ENCODE peak calls at places on chromosome 22, in seven cellular contexts. P is CD4-positive, CD25-positive, alpha-beta regulatory T cell; Q is activated naive CD8-positive, alpha-beta T cell treated with anti-CD3 and anti-CD28 coated beads for 36 hours; K is left ventricle myocardium inferior; B is activated T-cell treated with anti-CD3 and anti-CD28 coated beads for 1 hour; N is GM18507; M is mucosa of gallbladder. T is an unnamed sample.

GRCh38 chr22:17629646-17630045 is 1.1 kb upstream of the ATP6V1E1 start:
- DNase-seq in P (no peak), Q (no peak), K (no peak), B (no peak), N (no peak), M (no peak), T (no peak)

GRCh38 chr22:30876925-30877553 is 91.5 kb downstream of the MORC2 start:
- DNase-seq in P (no peak), Q (no peak), K (peak), B (no peak), N (no peak), M (no peak), T (no peak)

GRCh38 chr22:46521994-46522393 is 15.4 kb downstream of the CELSR1 start:
- DNase-seq in P (no peak), Q (no peak), K (no peak), B (no peak), N (no peak), M (no peak), T (no peak)

GRCh38 chr22:45889539-45890350 is 87.2 kb downstream of the WNT7B start:
- DNase-seq in P (no peak), Q (no peak), K (peak), B (no peak), N (no peak), M (no peak), T (no peak)

GRCh38 chr22:37166675-37167066 is 17.0 kb upstream of the IL2RB start:
- DNase-seq in P (peak), Q (peak), K (peak), B (peak), N (peak), M (peak), T (peak)

GRCh38 chr22:27810566-27810965 is 9.0 kb upstream of the MN1 start:
- DNase-seq in P (no peak), Q (no peak), K (peak), B (no peak), N (no peak), M (peak), T (no peak)

GRCh38 chr22:38724926-38725571 is 19.3 kb downstream of the GTPBP1 start:
- DNase-seq in P (no peak), Q (no peak), K (no peak), B (no peak), N (no peak), M (no peak), T (no peak)

GRCh38 chr22:19522190-19522880 is 1.9 kb downstream of the CLDN5 start:
- DNase-seq in P (no peak), Q (no peak), K (peak), B (no peak), N (no peak), M (no peak), T (no peak)

GRCh38 chr22:24338701-24339451 is 68.2 kb downstream of the SPECC1L start:
- DNase-seq in P (no peak), Q (no peak), K (no peak), B (no peak), N (no peak), M (no peak), T (no peak)

GRCh38 chr22:22025320-22026156 is 43.0 kb upstream of the TOP3B start:
- DNase-seq in P (no peak), Q (no peak), K (no peak), B (no peak), N (no peak), M (no peak), T (no peak)

GRCh38 chr22:42425989-42426355 is 6.2 kb downstream of the NFAM1 start:
- DNase-seq in P (no peak), Q (no peak), K (no peak), B (no peak), N (no peak), M (no peak), T (no peak)

GRCh38 chr22:24400037-24400725 is 27.2 kb upstream of the ADORA2A start:
- DNase-seq in P (no peak), Q (no peak), K (no peak), B (no peak), N (no peak), M (no peak), T (no peak)

GRCh38 chr22:23187871-23188700 is 7.8 kb downstream of the BCR start:
- DNase-seq in P (no peak), Q (no peak), K (no peak), B (no peak), N (no peak), M (no peak), T (no peak)

GRCh38 chr22:29266564-29267461 is 968 bp downstream of the RHBDD3 start:
- DNase-seq in P (no peak), Q (no peak), K (no peak), B (no peak), N (no peak), M (no peak), T (no peak)

GRCh38 chr22:35324762-35325161 is 25.1 kb downstream of the TOM1 start:
- DNase-seq in P (no peak), Q (no peak), K (no peak), B (no peak), N (no peak), M (no peak), T (no peak)

GRCh38 chr22:41908409-41909289 is 6.2 kb downstream of the SHISA8 start:
- DNase-seq in P (no peak), Q (no peak), K (no peak), B (no peak), N (no peak), M (no peak), T (no peak)

GRCh38 chr22:25643232-25644000 is 78.9 kb downstream of the GRK3 start:
- DNase-seq in P (no peak), Q (no peak), K (no peak), B (no peak), N (no peak), M (no peak), T (no peak)

GRCh38 chr22:46379301-46379930 is 43.9 kb downstream of the TRMU start:
- DNase-seq in P (no peak), Q (no peak), K (no peak), B (no peak), N (no peak), M (peak), T (no peak)